ENCODE peak calls at places on chromosomes 4 and X, in nine cellular contexts. L is stimulated activated CD4-positive, alpha-beta T cell treated with anti-CD3 and anti-CD28 coated beads, Interleukin-2, amount 100 ng/mL, for 48 hours; Q is T-helper 1 cell; G is left colon; W is heart left ventricle; Z is amniotic stem cell; P is endothelial cell of umbilical vein; N is smooth muscle cell of the brain vasculature; M is stimulated activated CD8-positive, alpha-beta memory T cell treated with anti-CD3 and anti-CD28 coated beads, Interleukin-4, amount 100 ng/mL, for 1 hour. S is an unnamed sample.

GRCh38 chr4:78610546-78611214 is 59.1 kb downstream of the ANXA3 start:
- DNase-seq in L (no peak), Q (no peak), G (no peak), W (no peak), Z (no peak), P (peak; percentile 31), N (no peak), M (no peak), S (no peak)

GRCh38 chr4:114734581-114734980 is 136.0 kb downstream of the UGT8 start:
- DNase-seq in L (no peak), Q (no peak), G (no peak), W (no peak), Z (no peak), P (no peak), N (no peak), M (no peak), S (no peak)

GRCh38 chr4:150037251-150037856 is 40.9 kb upstream of the DCLK2 start:
- DNase-seq in L (no peak), Q (no peak), G (no peak), W (no peak), Z (no peak), P (no peak), N (no peak), M (no peak), S (no peak)

GRCh38 chr4:180058731-180059215 is 2184.4 kb upstream of the TENM3 start:
- DNase-seq in L (no peak), Q (no peak), G (peak; percentile 68), W (peak; percentile 63), Z (peak; percentile 44), P (no peak), N (no peak), M (no peak), S (no peak)

GRCh38 chrX:74431807-74432206 is 10.5 kb downstream of the SLC16A2 start:
- DNase-seq in L (no peak), Q (no peak), G (no peak), W (no peak), Z (no peak), P (no peak), N (no peak), M (no peak), S (no peak)

GRCh38 chr4:67122029-67122428 is 423.3 kb downstream of the CENPC start:
- DNase-seq in L (no peak), Q (no peak), G (no peak), W (no peak), Z (no peak), P (peak; percentile 1), N (no peak), M (no peak), S (no peak)

GRCh38 chr4:61350932-61351331 is 150.8 kb downstream of the ADGRL3 start:
- DNase-seq in L (no peak), Q (no peak), G (no peak), W (no peak), Z (no peak), P (no peak), N (no peak), M (no peak), S (no peak)

GRCh38 chrX:63050225-63050624 is 300.9 kb downstream of the SPIN4 start:
- DNase-seq in L (no peak), Q (no peak), G (no peak), W (no peak), Z (no peak), P (no peak), N (no peak), M (no peak), S (no peak)

GRCh38 chr4:42995343-42995944 is 102.9 kb downstream of the GRXCR1 start:
- DNase-seq in L (no peak), Q (no peak), G (no peak), W (no peak), Z (no peak), P (peak; percentile 2), N (no peak), M (no peak), S (no peak)

GRCh38 chr4:168153596-168154440 is 61.5 kb downstream of the ANXA10 start:
- DNase-seq in L (peak; percentile 34), Q (peak; percentile 48), G (peak; percentile 90), W (peak; percentile 83), Z (peak; percentile 68), P (peak; percentile 79), N (peak; percentile 39), M (peak; percentile 32), S (peak; percentile 7)

GRCh38 chrX:44105228-44105913 is 132.2 kb upstream of the NDP start:
- DNase-seq in L (no peak), Q (no peak), G (no peak), W (no peak), Z (no peak), P (no peak), N (no peak), M (no peak), S (no peak)

GRCh38 chr4:26356067-26356466 is 35.3 kb downstream of the RBPJ start:
- DNase-seq in L (no peak), Q (no peak), G (no peak), W (no peak), Z (no peak), P (no peak), N (no peak), M (no peak), S (no peak)

GRCh38 chr4:165560941-165561340 is 182.1 kb downstream of the CPE start:
- DNase-seq in L (no peak), Q (no peak), G (no peak), W (no peak), Z (no peak), P (no peak), N (no peak), M (no peak), S (no peak)

GRCh38 chr4:54227261-54228063 is 1.6 kb upstream of the PDGFRA start:
- DNase-seq in L (no peak), Q (no peak), G (no peak), W (no peak), Z (no peak), P (peak; percentile 67), N (no peak), M (no peak), S (no peak)

GRCh38 chrX:133994576-133994975 is 9.2 kb upstream of the GPC3 start:
- DNase-seq in L (no peak), Q (no peak), G (no peak), W (no peak), Z (no peak), P (no peak), N (no peak), M (no peak), S (no peak)

GRCh38 chr4:15031993-15032660 is 29.8 kb downstream of the CPEB2 start:
- DNase-seq in L (no peak), Q (no peak), G (no peak), W (no peak), Z (no peak), P (peak; percentile 21), N (no peak), M (no peak), S (no peak)

GRCh38 chrX:120213438-120214265 is 37.0 kb upstream of the ZBTB33 start:
- DNase-seq in L (peak; percentile 59), Q (peak; percentile 18), G (peak; percentile 64), W (no peak), Z (peak; percentile 7), P (peak; percentile 67), N (peak; percentile 23), M (peak; percentile 25), S (peak; percentile 12)

GRCh38 chr4:162499478-162499877 is 335.7 kb upstream of the FSTL5 start:
- DNase-seq in L (no peak), Q (no peak), G (no peak), W (no peak), Z (no peak), P (no peak), N (no peak), M (no peak), S (no peak)

GRCh38 chr4:18020145-18020670 is 1.3 kb downstream of the LCORL start:
- DNase-seq in L (no peak), Q (no peak), G (peak; percentile 40), W (no peak), Z (no peak), P (peak; percentile 27), N (no peak), M (no peak), S (no peak)

GRCh38 chr4:176376032-176376614 is 56.4 kb downstream of the SPCS3 start:
- DNase-seq in L (no peak), Q (no peak), G (no peak), W (no peak), Z (no peak), P (peak; percentile 48), N (no peak), M (no peak), S (no peak)

GRCh38 chrX:79084923-79085322 is 59.6 kb upstream of the GPR174 start:
- DNase-seq in L (no peak), Q (no peak), G (no peak), W (no peak), Z (no peak), P (no peak), N (no peak), M (no peak), S (no peak)

GRCh38 chrX:4710618-4711433 is 997.4 kb upstream of the PRKX start:
- DNase-seq in L (no peak), Q (no peak), G (no peak), W (no peak), Z (no peak), P (no peak), N (no peak), M (no peak), S (no peak)

GRCh38 chrX:40099046-40099968 is 1.5 kb upstream of the BCOR start:
- DNase-seq in L (no peak), Q (peak; percentile 47), G (peak; percentile 61), W (peak; percentile 77), Z (no peak), P (no peak), N (no peak), M (no peak), S (peak; percentile 47)

GRCh38 chrX:150849996-150850720 is 48.3 kb downstream of the CD99L2 start:
- DNase-seq in L (no peak), Q (no peak), G (no peak), W (no peak), Z (no peak), P (no peak), N (no peak), M (no peak), S (no peak)

GRCh38 chrX:17547658-17548057 is 172.7 kb downstream of the NHS start:
- DNase-seq in L (no peak), Q (no peak), G (peak; percentile 70), W (peak; percentile 69), Z (no peak), P (peak; percentile 90), N (no peak), M (no peak), S (no peak)

GRCh38 chrX:151396827-151397740 is at the start of gene VMA21:
- DNase-seq in L (peak; percentile 75), Q (peak; percentile 73), G (peak; percentile 86), W (peak; percentile 92), Z (peak; percentile 9), P (peak; percentile 81), N (peak; percentile 54), M (peak; percentile 64), S (peak; percentile 75)

GRCh38 chrX:8033175-8033574 is 106.0 kb upstream of the PNPLA4 start:
- DNase-seq in L (no peak), Q (no peak), G (no peak), W (no peak), Z (no peak), P (no peak), N (no peak), M (no peak), S (no peak)

GRCh38 chr4:186593587-186593973 is 38.2 kb upstream of the MTNR1A start:
- DNase-seq in L (no peak), Q (no peak), G (no peak), W (no peak), Z (no peak), P (no peak), N (no peak), M (no peak), S (no peak)

GRCh38 chr4:139142980-139143379 is 34.0 kb downstream of the ELF2 start:
- DNase-seq in L (no peak), Q (no peak), G (no peak), W (no peak), Z (no peak), P (no peak), N (no peak), M (no peak), S (peak; percentile 5)

GRCh38 chrX:16222123-16222522 is 54.8 kb downstream of the MAGEB17 start:
- DNase-seq in L (no peak), Q (no peak), G (no peak), W (no peak), Z (peak; percentile 1), P (no peak), N (no peak), M (no peak), S (no peak)

GRCh38 chrX:115226929-115227328 is 7.0 kb downstream of the LRCH2 start:
- DNase-seq in L (no peak), Q (no peak), G (no peak), W (no peak), Z (no peak), P (peak; percentile 17), N (no peak), M (no peak), S (no peak)

S was measured in NCI-H2107.